ENCODE peak calls at places on chromosomes 12 and 14, in four cellular contexts. C is activated CD4-positive, alpha-beta T cell treated with anti-CD3 and anti-CD28 coated beads, Interleukin-2, amount 10 ng/mL, durations not matched to agents 7 days and 5 days; J is cerebellum; S is AG09319. V is an unnamed sample.

GRCh38 chr12:116863275-116863767 is 17.9 kb downstream of the HRK start:
- DNase-seq in C (no peak), J (no peak), S (no peak), V (no peak)

GRCh38 chr12:47556219-47556618 is 149.6 kb downstream of the RPAP3 start:
- DNase-seq in C (no peak), J (no peak), S (no peak), V (no peak)

GRCh38 chr12:52539024-52539820 is 13.7 kb downstream of the KRT71 start:
- DNase-seq in C (no peak), J (no peak), S (peak), V (no peak)

GRCh38 chr12:49428652-49429549 is 61.6 kb downstream of the SPATS2 start:
- DNase-seq in C (no peak), J (no peak), S (peak), V (peak)

GRCh38 chr14:75905505-75905904 is 76.3 kb downstream of the TGFB3 start:
- DNase-seq in C (no peak), J (no peak), S (no peak), V (no peak)

GRCh38 chr12:66117242-66117641 is 13.3 kb downstream of the LLPH start:
- DNase-seq in C (no peak), J (no peak), S (no peak), V (no peak)

GRCh38 chr12:79217306-79217705 is 352.7 kb downstream of the SYT1 start:
- DNase-seq in C (no peak), J (no peak), S (no peak), V (no peak)

GRCh38 chr12:92458996-92459395 is 243.8 kb upstream of the PLEKHG7 start:
- DNase-seq in C (no peak), J (no peak), S (no peak), V (no peak)

GRCh38 chr14:52259452-52259851 is 8.0 kb upstream of the PTGDR start:
- DNase-seq in C (no peak), J (no peak), S (no peak), V (no peak)

GRCh38 chr14:101604228-101604934 is 43.1 kb downstream of the DIO3 start:
- DNase-seq in C (no peak), J (no peak), S (no peak), V (no peak)

GRCh38 chr12:132289356-132290202 is 39.8 kb downstream of the GALNT9 start:
- DNase-seq in C (no peak), J (no peak), S (no peak), V (no peak)

GRCh38 chr14:89787525-89787924 is 167.0 kb downstream of the EFCAB11 start:
- DNase-seq in C (no peak), J (no peak), S (no peak), V (no peak)

GRCh38 chr12:115203661-115204060 is 519.7 kb upstream of the TBX3 start:
- DNase-seq in C (no peak), J (no peak), S (no peak), V (no peak)

GRCh38 chr12:106840217-106840616 is 65.7 kb downstream of the RIC8B start:
- DNase-seq in C (no peak), J (no peak), S (no peak), V (no peak)

GRCh38 chr12:119239040-119239439 is 60.3 kb downstream of the HSPB8 start:
- DNase-seq in C (no peak), J (no peak), S (no peak), V (no peak)

GRCh38 chr12:66152732-66153131 is 17.1 kb downstream of the TMBIM4 start:
- DNase-seq in C (no peak), J (no peak), S (no peak), V (no peak)

GRCh38 chr12:14883663-14884062 is 2.0 kb downstream of the MGP start:
- DNase-seq in C (no peak), J (peak), S (no peak), V (no peak)

GRCh38 chr12:94841904-94842610 is 161.4 kb downstream of the NDUFA12 start:
- DNase-seq in C (no peak), J (no peak), S (no peak), V (no peak)

GRCh38 chr12:15423629-15424028 is 101.3 kb downstream of the PTPRO start:
- DNase-seq in C (no peak), J (no peak), S (peak), V (no peak)

GRCh38 chr12:42492267-42492666 is 97.3 kb downstream of the PRICKLE1 start:
- DNase-seq in C (no peak), J (no peak), S (no peak), V (no peak)

GRCh38 chr12:113971392-113971791 is 5.3 kb upstream of the RBM19 start:
- DNase-seq in C (no peak), J (no peak), S (no peak), V (no peak)

GRCh38 chr12:88833641-88834116 is 253.4 kb upstream of the KITLG start:
- DNase-seq in C (no peak), J (no peak), S (no peak), V (no peak)

GRCh38 chr14:103697601-103698379 is 17.5 kb downstream of the XRCC3 start:
- DNase-seq in C (no peak), J (no peak), S (no peak), V (no peak)

GRCh38 chr14:34858765-34859164 is 16.4 kb downstream of the BAZ1A start:
- DNase-seq in C (no peak), J (no peak), S (no peak), V (no peak)